ENCODE peak calls at places on chromosomes 16 and 17, in nine cellular contexts. U, D, N, Q, J, T, X, W and A are unnamed samples.
A peak's percentile ranks its signal among the peaks of the same experiment; 100 is the strongest.

GRCh38 chr17:45218895-45219661 is 2.6 kb upstream of the FMNL1 start:
- DNase-seq in U (peak; percentile 81), D (peak; percentile 83), N (peak; percentile 69), Q (peak; percentile 74), J (peak; percentile 91), T (peak; percentile 95), X (peak; percentile 67), W (peak; percentile 78), A (peak; percentile 88)

GRCh38 chr16:11796227-11797165 is 562 bp downstream of the ZC3H7A start:
- DNase-seq in U (peak; percentile 20), D (no peak), N (peak; percentile 80), Q (peak; percentile 60), J (peak; percentile 73), T (peak; percentile 83), X (no peak), W (peak; percentile 55), A (peak; percentile 33)

GRCh38 chr17:50299776-50300175 is 25.5 kb downstream of the TMEM92 start:
- DNase-seq in U (no peak), D (no peak), N (no peak), Q (no peak), J (no peak), T (no peak), X (no peak), W (no peak), A (no peak)

GRCh38 chr17:31476525-31477416 is 85.3 kb downstream of the RAB11FIP4 start:
- DNase-seq in U (no peak), D (no peak), N (no peak), Q (no peak), J (no peak), T (no peak), X (no peak), W (no peak), A (no peak)

GRCh38 chr17:52831536-52831935 is 673.0 kb upstream of the CA10 start:
- DNase-seq in U (no peak), D (no peak), N (no peak), Q (no peak), J (no peak), T (no peak), X (no peak), W (no peak), A (no peak)

GRCh38 chr17:27256225-27257030 is 37.5 kb upstream of the WSB1 start:
- DNase-seq in U (no peak), D (peak; percentile 66), N (no peak), Q (peak; percentile 93), J (no peak), T (no peak), X (no peak), W (no peak), A (no peak)

GRCh38 chr16:1152123-1152638 is 725 bp upstream of the CACNA1H start:
- DNase-seq in U (peak; percentile 57), D (no peak), N (peak; percentile 37), Q (no peak), J (no peak), T (no peak), X (no peak), W (no peak), A (peak; percentile 27)

GRCh38 chr16:12087901-12088364 is 111.4 kb downstream of the SNX29 start:
- DNase-seq in U (peak; percentile 23), D (no peak), N (no peak), Q (no peak), J (no peak), T (peak; percentile 67), X (no peak), W (no peak), A (no peak)

GRCh38 chr17:48553837-48554236 is 8.9 kb upstream of the HOXB2 start:
- DNase-seq in U (no peak), D (no peak), N (no peak), Q (no peak), J (no peak), T (no peak), X (no peak), W (no peak), A (no peak)

GRCh38 chr16:54027126-54027922 is 259.3 kb downstream of the IRX3 start:
- DNase-seq in U (no peak), D (peak; percentile 16), N (no peak), Q (peak; percentile 31), J (no peak), T (no peak), X (no peak), W (no peak), A (no peak)

GRCh38 chr16:87506423-87507350 is 13.9 kb upstream of the ZCCHC14 start:
- DNase-seq in U (no peak), D (no peak), N (no peak), Q (no peak), J (no peak), T (no peak), X (no peak), W (no peak), A (no peak)

GRCh38 chr17:82649501-82650261 is 1.4 kb upstream of the WDR45B start:
- DNase-seq in U (no peak), D (no peak), N (no peak), Q (no peak), J (no peak), T (no peak), X (no peak), W (peak; percentile 34), A (no peak)

GRCh38 chr16:57600048-57600835 is 28.2 kb upstream of the ADGRG1 start:
- DNase-seq in U (peak; percentile 24), D (no peak), N (peak; percentile 53), Q (peak; percentile 45), J (peak; percentile 72), T (peak; percentile 74), X (peak; percentile 47), W (no peak), A (peak; percentile 30)

GRCh38 chr16:69181-69580 is 3.2 kb downstream of the RHBDF1 start:
- DNase-seq in U (no peak), D (no peak), N (no peak), Q (no peak), J (no peak), T (no peak), X (no peak), W (no peak), A (no peak)

GRCh38 chr17:14745122-14745521 is 444.2 kb downstream of the HS3ST3B1 start:
- DNase-seq in U (no peak), D (no peak), N (no peak), Q (no peak), J (no peak), T (no peak), X (no peak), W (no peak), A (no peak)

GRCh38 chr16:81700071-81700779 is 78.9 kb upstream of the PLCG2 start:
- DNase-seq in U (no peak), D (no peak), N (peak; percentile 19), Q (no peak), J (no peak), T (no peak), X (no peak), W (no peak), A (no peak)

GRCh38 chr16:81729451-81729850 is 49.6 kb upstream of the PLCG2 start:
- DNase-seq in U (no peak), D (no peak), N (no peak), Q (no peak), J (no peak), T (no peak), X (peak; percentile 59), W (no peak), A (no peak)

GRCh38 chr16:74700206-74701040 is at the start of gene MLKL:
- DNase-seq in U (peak; percentile 57), D (no peak), N (peak; percentile 75), Q (peak; percentile 69), J (no peak), T (no peak), X (peak; percentile 31), W (no peak), A (peak; percentile 73)

GRCh38 chr16:73172621-73173312 is 124.8 kb upstream of the ZFHX3 start:
- DNase-seq in U (no peak), D (peak; percentile 98), N (peak; percentile 77), Q (peak; percentile 98), J (peak; percentile 74), T (no peak), X (no peak), W (peak; percentile 71), A (no peak)
- TF ChIP-seq CTCF in U (no peak), D (peak; percentile 41), N (peak; percentile 13), Q (peak; percentile 17), J (peak; percentile 73), T (no peak), X (peak; percentile 22), W (peak; percentile 16), A (no peak)

GRCh38 chr17:4248504-4249277 is 15.1 kb downstream of the ANKFY1 start:
- DNase-seq in U (no peak), D (no peak), N (no peak), Q (no peak), J (no peak), T (no peak), X (no peak), W (peak; percentile 58), A (no peak)

GRCh38 chr17:4247981-4248388 is 15.8 kb downstream of the ANKFY1 start:
- DNase-seq in U (no peak), D (no peak), N (no peak), Q (no peak), J (no peak), T (no peak), X (peak; percentile 23), W (peak; percentile 64), A (no peak)

GRCh38 chr17:4250887-4251286 is 12.9 kb downstream of the ANKFY1 start:
- DNase-seq in U (no peak), D (no peak), N (no peak), Q (no peak), J (no peak), T (no peak), X (no peak), W (no peak), A (no peak)

GRCh38 chr17:4247361-4247980 is 16.3 kb downstream of the ANKFY1 start:
- DNase-seq in U (no peak), D (no peak), N (no peak), Q (no peak), J (no peak), T (no peak), X (no peak), W (no peak), A (no peak)

GRCh38 chr17:4249452-4250029 is 14.2 kb downstream of the ANKFY1 start:
- DNase-seq in U (no peak), D (no peak), N (no peak), Q (peak; percentile 26), J (no peak), T (no peak), X (no peak), W (no peak), A (no peak)
- TF ChIP-seq CTCF in U (peak; percentile 63), D (peak; percentile 54), N (peak; percentile 33), Q (peak; percentile 53), J (peak; percentile 81), T (peak; percentile 38), X (peak; percentile 68), W (peak; percentile 25), A (peak; percentile 64)

GRCh38 chr16:65684230-65684629 is 562.4 kb upstream of the CDH11 start:
- DNase-seq in U (no peak), D (no peak), N (no peak), Q (no peak), J (no peak), T (no peak), X (no peak), W (no peak), A (no peak)
- TF ChIP-seq CTCF in U (no peak), D (peak; percentile 13), N (no peak), Q (no peak), J (peak; percentile 66), T (no peak), X (no peak), W (no peak), A (no peak)

DNA sequence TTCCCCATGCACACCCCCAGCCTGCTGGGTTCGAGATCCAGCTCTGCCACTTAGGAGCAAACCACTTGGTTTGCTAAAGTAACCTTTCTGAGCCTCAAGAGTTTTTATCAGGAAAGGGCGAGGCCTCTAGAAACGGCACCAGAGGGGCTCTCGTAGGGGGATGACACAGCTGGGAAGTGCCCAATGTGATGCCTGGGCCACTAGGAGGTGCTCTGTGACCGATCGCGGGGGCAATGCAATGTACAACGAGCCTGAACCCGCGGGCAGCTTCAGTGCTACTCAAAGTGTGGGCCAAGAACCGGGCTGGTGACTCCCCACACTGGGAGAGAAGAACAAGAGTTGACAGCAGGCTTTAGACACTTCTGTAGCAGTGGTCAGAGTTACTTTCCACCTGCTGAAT is 9.4 kb downstream of the C16orf89 start:
- DNase-seq in U (peak; percentile 30), D (no peak), N (no peak), Q (peak; percentile 24), J (no peak), T (no peak), X (peak; percentile 37), W (no peak), A (no peak)
- TF ChIP-seq CTCF in U (no peak), D (peak; percentile 35), N (no peak), Q (peak; percentile 67), J (peak; percentile 62), T (no peak), X (peak; percentile 82), W (no peak), A (no peak)